ENCODE peak calls at places on chromosome 7, in seven cellular contexts. V is H9, R is IMR-90, E is mesendoderm, O is H1, X is mesenchymal stem cell, G is trophoblast cell. D is an unnamed sample.

GRCh38 chr7:19110778-19111175 is 6.7 kb downstream of the TWIST1 start:
- DNase-seq in V (no peak), R (no peak), E (no peak), O (peak; percentile 53), X (no peak), G (no peak), D (peak; percentile 29)

GRCh38 chr7:5625938-5626337 is 155.5 kb downstream of the RNF216 start:
- DNase-seq in V (no peak), R (peak; percentile 94), E (peak; percentile 85), O (no peak), X (peak; percentile 92), G (no peak), D (no peak)

GRCh38 chr7:7969306-7970112 is 913 bp downstream of the GLCCI1 start:
- DNase-seq in V (peak; percentile 39), R (peak; percentile 40), E (peak; percentile 78), O (peak; percentile 66), X (peak; percentile 66), G (peak; percentile 17), D (peak; percentile 54)

GRCh38 chr7:157966490-157966889 is 621.1 kb downstream of the PTPRN2 start:
- DNase-seq in V (no peak), R (no peak), E (no peak), O (no peak), X (no peak), G (no peak), D (no peak)

GRCh38 chr7:82740246-82740848 is 296.8 kb upstream of the CACNA2D1 start:
- DNase-seq in V (peak; percentile 38), R (peak; percentile 72), E (peak; percentile 67), O (peak; percentile 64), X (peak; percentile 69), G (peak; percentile 57), D (peak; percentile 38)

GRCh38 chr7:92560602-92561001 is 29.6 kb downstream of the FAM133B start:
- DNase-seq in V (no peak), R (peak; percentile 15), E (no peak), O (no peak), X (peak; percentile 11), G (no peak), D (no peak)

GRCh38 chr7:471191-471865 is 48.3 kb downstream of the PDGFA start:
- DNase-seq in V (no peak), R (no peak), E (no peak), O (no peak), X (no peak), G (no peak), D (no peak)

GRCh38 chr7:12212051-12212485 is 974 bp downstream of the TMEM106B start:
- DNase-seq in V (no peak), R (no peak), E (peak; percentile 46), O (no peak), X (peak; percentile 46), G (no peak), D (no peak)

GRCh38 chr7:77247206-77247850 is 47.7 kb upstream of the FGL2 start:
- DNase-seq in V (peak; percentile 78), R (peak; percentile 83), E (peak; percentile 82), O (peak; percentile 92), X (peak; percentile 72), G (peak; percentile 58), D (peak; percentile 70)

GRCh38 chr7:6530626-6531491 is 20.4 kb downstream of the GRID2IP start:
- DNase-seq in V (peak; percentile 76), R (no peak), E (peak; percentile 54), O (peak; percentile 91), X (no peak), G (no peak), D (no peak)

GRCh38 chr7:6123843-6124242 is 92.7 kb downstream of the ANKRD61 start:
- DNase-seq in V (no peak), R (no peak), E (no peak), O (no peak), X (no peak), G (no peak), D (no peak)

GRCh38 chr7:107746006-107746405 is 2.1 kb downstream of the CBLL1 start:
- DNase-seq in V (no peak), R (peak; percentile 61), E (no peak), O (no peak), X (no peak), G (no peak), D (no peak)

GRCh38 chr7:16078076-16078952 is 343.0 kb downstream of the CRPPA start:
- DNase-seq in V (no peak), R (peak; percentile 64), E (peak; percentile 84), O (no peak), X (peak; percentile 69), G (peak; percentile 11), D (peak; percentile 61)

GRCh38 chr7:47587389-47587788 is 5.5 kb upstream of the TNS3 start:
- DNase-seq in V (no peak), R (no peak), E (no peak), O (no peak), X (no peak), G (no peak), D (no peak)

GRCh38 chr7:155193716-155194115 is 104.0 kb upstream of the INSIG1 start:
- DNase-seq in V (no peak), R (no peak), E (no peak), O (no peak), X (no peak), G (no peak), D (no peak)

GRCh38 chr7:142098004-142098403 is 13.5 kb upstream of the MGAM2 start:
- DNase-seq in V (no peak), R (no peak), E (no peak), O (no peak), X (no peak), G (no peak), D (no peak)

GRCh38 chr7:55980266-55980665 is 15.9 kb downstream of the NIPSNAP2 start:
- DNase-seq in V (no peak), R (no peak), E (no peak), O (no peak), X (no peak), G (no peak), D (no peak)

GRCh38 chr7:25360471-25360870 is 132.2 kb upstream of the NPVF start:
- DNase-seq in V (no peak), R (no peak), E (no peak), O (no peak), X (no peak), G (no peak), D (no peak)

GRCh38 chr7:137474627-137475026 is 131.1 kb upstream of the PTN start:
- DNase-seq in V (no peak), R (no peak), E (no peak), O (no peak), X (no peak), G (no peak), D (no peak)

GRCh38 chr7:24555184-24555583 is 18.1 kb upstream of the PALS2 start:
- DNase-seq in V (no peak), R (no peak), E (no peak), O (no peak), X (no peak), G (no peak), D (no peak)

GRCh38 chr7:136324073-136324704 is 347.0 kb upstream of the MTPN start:
- DNase-seq in V (no peak), R (no peak), E (peak; percentile 32), O (no peak), X (no peak), G (no peak), D (no peak)

GRCh38 chr7:28573751-28574295 is 161.5 kb downstream of the CREB5 start:
- DNase-seq in V (no peak), R (peak; percentile 42), E (no peak), O (no peak), X (peak; percentile 46), G (peak; percentile 3), D (no peak)

GRCh38 chr7:514651-515598 is 4.7 kb downstream of the PDGFA start:
- DNase-seq in V (peak; percentile 73), R (no peak), E (peak; percentile 49), O (peak; percentile 88), X (peak; percentile 42), G (no peak), D (peak; percentile 24)

GRCh38 chr7:102220929-102221850 is 65.5 kb upstream of the SH2B2 start:
- DNase-seq in V (no peak), R (peak; percentile 75), E (no peak), O (no peak), X (peak; percentile 56), G (no peak), D (no peak)

GRCh38 chr7:22900101-22900500 is 77.5 kb upstream of the TOMM7 start:
- DNase-seq in V (no peak), R (no peak), E (no peak), O (no peak), X (no peak), G (no peak), D (no peak)
- H3K27ac ChIP-seq in V (no peak overlapping the region), R (no peak overlapping the region), E (no peak overlapping the region), O (no peak overlapping the region), X (no peak overlapping the region), G (no peak overlapping the region), D (no peak overlapping the region)

GRCh38 chr7:116071629-116072028 is 41.1 kb upstream of the TFEC start:
- DNase-seq in V (no peak), R (no peak), E (no peak), O (no peak), X (no peak), G (no peak), D (no peak)

DNA sequence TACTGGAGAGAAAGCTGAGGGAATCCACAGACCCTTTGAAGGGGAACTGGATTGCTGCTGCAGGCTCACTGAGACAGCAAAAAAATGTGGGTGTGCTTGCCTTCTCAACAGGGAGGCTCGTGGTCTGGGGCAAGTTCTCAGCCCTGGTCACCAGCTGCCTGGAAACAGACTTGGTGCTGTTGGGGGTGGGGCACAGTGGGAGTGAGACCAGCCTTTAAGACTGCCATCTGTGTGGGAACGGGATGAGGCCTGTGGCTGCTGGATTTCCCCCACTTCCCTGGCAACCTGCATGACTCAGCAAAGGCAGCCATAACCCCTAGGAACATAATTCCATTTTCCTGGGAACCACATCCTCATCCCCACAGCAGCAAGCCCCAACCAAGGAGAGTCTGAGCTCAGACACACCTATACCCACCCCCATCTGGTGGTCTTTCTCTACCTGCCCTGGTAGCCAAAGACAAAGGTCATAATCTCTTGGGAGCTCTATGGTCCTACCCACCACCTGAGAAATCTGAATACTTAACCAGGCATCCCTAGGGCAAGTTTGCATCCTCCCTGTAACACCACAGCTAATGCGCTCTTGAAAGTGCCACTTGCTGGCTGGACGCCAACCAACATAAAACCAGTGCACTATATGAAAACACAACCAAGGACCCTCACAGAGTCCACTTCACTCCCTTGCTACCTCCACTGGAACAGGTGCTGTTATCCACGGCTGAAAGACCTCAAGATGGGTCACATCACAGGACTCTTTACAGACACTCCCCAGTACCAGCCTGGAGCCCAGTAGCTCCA is 45.0 kb upstream of the TFEC start:
- DNase-seq in V (peak; percentile 26), R (peak; percentile 7), E (peak; percentile 21), O (no peak), X (peak; percentile 1), G (no peak), D (no peak)
- H3K23ac ChIP-seq in V (no peak overlapping the region), R (no peak overlapping the region), E (no peak overlapping the region), O (no peak overlapping the region), X (no peak overlapping the region), G (no peak overlapping the region), D (no peak overlapping the region)

GRCh38 chr7:44163591-44163990 is 22.5 kb upstream of the MYL7 start:
- DNase-seq in V (peak; percentile 22), R (peak; percentile 94), E (peak; percentile 15), O (no peak), X (peak; percentile 88), G (peak; percentile 93), D (no peak)
- H3K27ac ChIP-seq in V (no peak overlapping the region), R (peak overlapping the region; percentile 7), E (no peak overlapping the region), O (no peak overlapping the region), X (peak overlapping the region; percentile 98), G (peak overlapping the region; percentile 87), D (no peak overlapping the region)

DNA sequence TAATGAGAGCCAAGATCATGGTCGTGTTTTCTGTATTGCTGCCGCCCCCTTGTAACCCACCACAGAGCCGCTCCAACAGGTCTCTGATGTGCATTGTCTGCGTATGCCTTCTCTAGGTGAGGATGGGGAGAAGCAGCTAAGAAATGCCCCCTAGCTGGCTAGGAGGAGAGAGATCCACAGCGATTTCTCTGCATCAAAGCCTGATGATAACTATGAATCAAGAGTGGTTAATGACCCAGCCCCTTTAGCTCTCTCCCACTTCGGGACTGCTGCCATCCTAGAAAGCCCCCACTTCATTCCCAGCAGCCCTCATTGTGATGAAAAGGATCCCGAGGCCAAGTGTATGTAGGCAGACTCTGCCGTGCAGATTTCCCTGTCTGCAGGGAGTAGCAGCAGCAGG is 3.0 kb downstream of the PLXNA4 start:
- DNase-seq in V (no peak), R (no peak), E (no peak), O (no peak), X (no peak), G (no peak), D (no peak)
- H3K23ac ChIP-seq in V (no peak overlapping the region), R (no peak overlapping the region), E (no peak overlapping the region), O (no peak overlapping the region), X (no peak overlapping the region), G (no peak overlapping the region), D (no peak overlapping the region)